ENCODE peak calls at places on chromosomes 11 and 22, in four cellular contexts. U, C, V and Q are unnamed samples.

GRCh38 chr22:34283844-34284243 is 363.6 kb upstream of the LARGE1 start:
- DNase-seq in U (no peak), C (no peak), V (no peak), Q (no peak)

GRCh38 chr11:128902515-128903066 is 11.4 kb downstream of the KCNJ5 start:
- DNase-seq in U (peak), C (no peak), V (no peak), Q (peak)

GRCh38 chr11:69860796-69861445 is 41.7 kb upstream of the FGF3 start:
- DNase-seq in U (no peak), C (no peak), V (no peak), Q (no peak)

GRCh38 chr11:118892515-118892914 is 8.8 kb downstream of the CXCR5 start:
- DNase-seq in U (no peak), C (no peak), V (peak), Q (no peak)

GRCh38 chr22:23075525-23076216 is 5.4 kb downstream of the GNAZ start:
- DNase-seq in U (no peak), C (no peak), V (no peak), Q (no peak)

GRCh38 chr11:86492370-86493030 is 117.8 kb downstream of the CCDC81 start:
- DNase-seq in U (no peak), C (no peak), V (no peak), Q (peak)

GRCh38 chr11:76783294-76783900 is at the start of gene TSKU:
- DNase-seq in U (no peak), C (peak), V (no peak), Q (no peak)

GRCh38 chr11:70517996-70518907 is 119.9 kb downstream of the CTTN start:
- DNase-seq in U (no peak), C (no peak), V (peak), Q (peak)

GRCh38 chr11:13258855-13259254 is 18.7 kb upstream of the BMAL1 start:
- DNase-seq in U (no peak), C (no peak), V (no peak), Q (no peak)

GRCh38 chr11:113240389-113240788 is 74.0 kb upstream of the TTC12 start:
- DNase-seq in U (no peak), C (no peak), V (no peak), Q (no peak)

GRCh38 chr22:28009272-28009827 is 90.3 kb upstream of the PITPNB start:
- DNase-seq in U (peak), C (peak), V (peak), Q (peak)

GRCh38 chr22:25844601-25845000 is 102.6 kb downstream of the MYO18B start:
- DNase-seq in U (no peak), C (no peak), V (no peak), Q (no peak)

GRCh38 chr11:130693543-130693942 is 222.7 kb downstream of the SNX19 start:
- DNase-seq in U (no peak), C (no peak), V (no peak), Q (no peak)

GRCh38 chr22:43381693-43382092 is 30.1 kb upstream of the MPPED1 start:
- DNase-seq in U (no peak), C (no peak), V (no peak), Q (no peak)

GRCh38 chr11:12388171-12388570 is 10.8 kb downstream of the PARVA start:
- DNase-seq in U (no peak), C (no peak), V (no peak), Q (peak)

GRCh38 chr11:46916669-46917108 is 1.7 kb downstream of the LRP4 start:
- DNase-seq in U (peak), C (peak), V (peak), Q (peak)

GRCh38 chr11:71339178-71339881 is 87.0 kb upstream of the SHANK2 start:
- DNase-seq in U (no peak), C (no peak), V (no peak), Q (peak)

GRCh38 chr22:25845985-25846745 is 104.2 kb downstream of the MYO18B start:
- DNase-seq in U (no peak), C (no peak), V (no peak), Q (no peak)

GRCh38 chr11:88404363-88404762 is 66.8 kb upstream of the CTSC start:
- DNase-seq in U (no peak), C (no peak), V (no peak), Q (no peak)

GRCh38 chr11:108302121-108302785 is 79.4 kb downstream of the ATM start:
- DNase-seq in U (peak), C (no peak), V (no peak), Q (no peak)

GRCh38 chr11:65503606-65503922 is 4.7 kb downstream of the MALAT1 start:
- DNase-seq in U (peak), C (no peak), V (no peak), Q (no peak)

GRCh38 chr11:23769214-23769613 is 727.6 kb upstream of the LUZP2 start:
- DNase-seq in U (no peak), C (no peak), V (no peak), Q (no peak)

DNA sequence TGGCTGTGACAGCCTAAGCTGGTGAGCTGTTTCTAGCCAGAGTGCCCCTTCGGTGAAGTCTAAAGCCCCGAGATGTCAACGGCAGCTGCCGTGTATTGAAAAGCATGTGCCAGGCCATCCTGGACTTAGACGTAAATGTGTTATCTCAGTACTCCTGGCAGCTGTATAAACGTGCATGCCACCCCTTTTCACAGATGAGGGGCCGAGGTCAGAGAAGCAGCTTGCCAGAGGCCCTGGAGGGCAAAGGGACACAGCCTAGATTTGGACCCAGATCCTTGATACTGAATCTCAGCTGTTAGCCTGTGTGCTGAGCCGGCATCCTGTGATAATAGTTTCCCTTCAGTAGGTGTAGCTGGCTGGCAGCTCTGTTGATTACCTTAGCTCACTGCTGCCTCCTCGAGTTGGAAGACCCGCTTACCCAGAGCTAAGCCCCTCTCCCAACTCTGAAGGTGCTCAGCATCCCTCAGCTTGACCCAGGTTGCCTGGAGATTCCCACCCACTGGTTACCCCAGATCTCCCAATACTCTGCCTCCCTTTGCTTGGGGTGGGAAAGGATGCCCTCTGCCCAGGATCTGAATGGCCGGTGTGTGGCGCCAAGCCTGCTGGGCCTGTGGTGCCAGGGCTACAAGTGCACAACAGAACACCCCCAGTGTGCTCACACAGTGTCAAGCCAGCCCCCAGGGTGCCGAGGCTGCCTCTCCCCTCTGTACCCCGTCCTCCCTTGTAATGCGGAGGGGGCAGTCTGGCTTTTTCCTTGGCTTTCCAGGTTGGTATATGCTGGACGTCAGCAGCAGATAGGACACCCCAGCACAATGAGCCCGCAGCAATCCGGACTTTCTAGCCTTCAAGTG is 59.8 kb upstream of the WNT7B start:
- DNase-seq in U (peak), C (peak), V (peak), Q (no peak)
- TF ChIP-seq CTCF in U (peak), C (no peak), V (no peak), Q (no peak)

GRCh38 chr11:122976396-122976733 is 5.3 kb downstream of the BSX start:
- DNase-seq in U (no peak), C (no peak), V (no peak), Q (no peak)
- H3K4me3 ChIP-seq in U (no peak), C (no peak), V (no peak), Q (no peak)

DNA sequence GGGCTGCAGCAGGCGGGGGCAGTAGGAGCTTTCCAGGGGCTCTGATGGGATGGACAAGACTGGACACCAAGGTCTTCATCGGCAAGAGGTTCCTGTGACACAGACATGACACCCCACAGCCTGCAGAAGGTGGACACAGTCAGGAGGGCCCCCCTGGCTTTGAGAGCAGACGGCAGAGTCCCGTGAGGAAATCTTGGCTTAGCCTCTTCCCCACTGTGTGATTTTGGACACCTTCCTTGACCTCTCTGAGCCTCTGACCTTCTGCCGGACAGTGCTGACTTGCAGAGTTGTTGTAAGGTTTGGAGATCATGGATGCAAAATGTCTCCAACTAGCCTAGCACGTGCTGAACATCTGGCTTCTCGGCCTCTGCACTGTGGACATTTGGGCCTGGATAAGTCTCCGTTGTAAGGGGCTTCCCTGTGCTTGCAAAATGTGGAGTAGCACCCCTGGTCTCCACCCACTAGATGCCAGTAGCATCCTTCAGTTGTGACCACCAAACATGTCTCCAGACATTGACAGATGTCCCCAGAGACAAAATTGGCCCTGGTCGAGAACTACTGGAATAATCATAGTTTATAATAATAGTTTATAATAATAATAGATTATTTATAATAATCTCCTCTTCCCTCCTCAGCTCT is 54.6 kb downstream of the MCM5 start:
- DNase-seq in U (no peak), C (no peak), V (no peak), Q (no peak)
- TF ChIP-seq CTCF in U (peak), C (no peak), V (no peak), Q (no peak)

GRCh38 chr22:46775364-46775758 is 12.9 kb downstream of the TBC1D22A start:
- DNase-seq in U (no peak), C (no peak), V (no peak), Q (no peak)
- H3K4me3 ChIP-seq in U (no peak), C (no peak), V (no peak), Q (no peak)

GRCh38 chr22:45302047-45302446 is 7.7 kb upstream of the FAM118A start:
- DNase-seq in U (peak), C (no peak), V (no peak), Q (peak)
- TF ChIP-seq CTCF in U (peak), C (no peak), V (no peak), Q (no peak)

DNA sequence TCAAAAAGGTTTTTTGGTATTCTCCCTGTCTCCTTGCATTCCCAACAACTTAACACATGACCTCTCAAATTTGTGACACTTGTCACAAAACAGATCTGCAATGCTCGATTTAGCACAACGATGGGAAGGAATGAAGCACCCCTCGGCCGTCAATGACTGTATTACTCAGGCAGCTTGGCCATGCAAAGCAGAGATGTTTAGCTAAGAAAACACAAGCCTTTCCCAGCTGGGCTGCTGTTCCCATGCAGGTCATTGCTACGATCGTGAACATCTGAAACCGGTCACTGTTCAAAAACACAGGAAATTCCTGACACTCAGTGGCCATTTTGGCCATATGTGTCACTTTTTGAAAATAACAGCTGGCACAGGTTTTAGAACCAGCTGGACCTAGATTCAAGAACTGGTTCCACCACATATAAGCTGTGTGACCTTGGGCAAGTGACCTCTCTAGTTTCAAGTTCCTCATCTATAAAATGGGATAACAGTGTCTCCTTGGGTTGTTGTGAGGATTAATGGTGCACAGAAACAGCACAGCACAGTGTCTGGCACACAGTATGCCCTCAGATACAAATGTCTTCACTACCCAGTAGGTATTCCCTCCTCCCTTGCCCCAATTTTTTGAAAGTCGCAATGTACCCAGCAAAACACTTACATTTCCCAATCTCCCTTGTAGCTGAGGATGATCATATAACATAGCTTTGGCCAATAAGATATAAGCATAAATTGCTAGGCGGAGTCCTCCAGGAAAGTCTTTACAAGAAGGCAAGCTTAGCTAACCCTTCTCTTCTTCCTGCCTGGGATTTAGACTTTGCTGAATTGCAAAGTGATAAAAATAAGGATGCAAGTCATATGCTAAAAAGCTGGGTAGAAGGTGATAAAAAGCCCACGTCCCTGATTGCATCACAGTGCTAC is 93.1 kb downstream of the C11orf58 start:
- DNase-seq in U (peak), C (no peak), V (no peak), Q (no peak)
- H3K4me3 ChIP-seq in U (no peak), C (no peak), V (no peak), Q (no peak)

GRCh38 chr11:6472934-6473333 is 807 bp downstream of the TRIM3 start:
- DNase-seq in U (no peak), C (no peak), V (no peak), Q (no peak)

GRCh38 chr11:6473481-6474422 is at the start of gene TRIM3:
- DNase-seq in U (peak), C (peak), V (peak), Q (peak)

GRCh38 chr11:6474806-6475500 is 1.2 kb upstream of the TRIM3 start:
- DNase-seq in U (no peak), C (no peak), V (no peak), Q (no peak)

GRCh38 chr11:6475936-6476335 is 2.2 kb upstream of the TRIM3 start:
- DNase-seq in U (no peak), C (no peak), V (no peak), Q (no peak)

GRCh38 chr11:6474423-6474792 is 667 bp upstream of the TRIM3 start:
- DNase-seq in U (no peak), C (no peak), V (no peak), Q (no peak)
- TF ChIP-seq CTCF in U (no peak), C (no peak), V (no peak), Q (no peak)

DNA sequence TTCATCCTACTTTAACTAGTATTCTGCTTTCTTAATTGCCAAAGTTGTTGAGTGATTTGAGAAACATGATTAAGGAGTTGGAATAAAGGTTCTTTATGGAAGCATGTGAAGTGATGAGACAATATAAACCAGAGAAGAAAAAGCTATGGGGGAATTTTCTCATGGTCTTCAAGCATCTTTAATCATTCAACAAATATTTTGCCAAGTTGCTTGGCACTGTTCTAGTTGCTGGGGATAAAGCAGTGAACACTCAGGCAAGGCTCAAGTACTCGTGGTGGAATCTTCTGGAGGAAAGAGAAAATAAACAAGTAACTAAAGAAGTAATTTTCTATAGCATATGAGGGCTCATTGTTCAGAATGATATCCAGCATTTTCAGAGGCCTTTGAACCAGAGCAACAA is 9.2 kb upstream of the PIWIL4 start:
- DNase-seq in U (no peak), C (no peak), V (no peak), Q (peak)
- H3K4me3 ChIP-seq in U (no peak), C (no peak), V (no peak), Q (no peak)